ENCODE peak calls at places on chromosomes 7 and 10, in four cellular contexts. One of them, this sample, is unnamed. For H3K27me3, the result is how much of the 10 kb centered on the place peaks cover.

GRCh38 chr10:27359792-27360320 is 119.3 kb upstream of the ACBD5 start:
- DNase-seq in SK-N-SH: no peak
- DNase-seq in MM.1S: no peak
- DNase-seq in GM23338: no peak
- DNase-seq in this sample: no peak

GRCh38 chr7:25391295-25391861 is 163.1 kb upstream of the NPVF start:
- DNase-seq in MM.1S: peak
- DNase-seq in GM23338: no peak
- DNase-seq in SK-N-SH: peak
- DNase-seq in this sample: peak

GRCh38 chr10:105181616-105182015 is 540.5 kb downstream of the SORCS3 start:
- DNase-seq in GM23338: no peak
- DNase-seq in MM.1S: no peak
- DNase-seq in SK-N-SH: no peak
- DNase-seq in this sample: no peak

GRCh38 chr7:41705109-41705871 is 2.4 kb upstream of the INHBA start:
- DNase-seq in SK-N-SH: peak
- DNase-seq in GM23338: peak
- DNase-seq in MM.1S: peak
- DNase-seq in this sample: peak

GRCh38 chr7:50212666-50213621 is 91.6 kb upstream of the IKZF1 start:
- DNase-seq in MM.1S: no peak
- DNase-seq in GM23338: no peak
- DNase-seq in SK-N-SH: no peak
- DNase-seq in this sample: peak

GRCh38 chr7:69937097-69937496 is 338.8 kb downstream of the AUTS2 start:
- DNase-seq in MM.1S: no peak
- DNase-seq in GM23338: no peak
- DNase-seq in SK-N-SH: no peak
- DNase-seq in this sample: no peak

GRCh38 chr10:5618829-5619228 is 47.6 kb downstream of the ASB13 start:
- DNase-seq in SK-N-SH: peak
- DNase-seq in GM23338: no peak
- DNase-seq in MM.1S: no peak
- DNase-seq in this sample: no peak

GRCh38 chr7:68929712-68930395 is 668.4 kb upstream of the AUTS2 start:
- DNase-seq in SK-N-SH: no peak
- DNase-seq in GM23338: no peak
- DNase-seq in MM.1S: no peak
- DNase-seq in this sample: no peak

GRCh38 chr7:28984631-28985030 is 26.5 kb upstream of the TRIL start:
- DNase-seq in MM.1S: no peak
- DNase-seq in GM23338: peak
- DNase-seq in SK-N-SH: peak
- DNase-seq in this sample: peak

GRCh38 chr10:31304261-31304970 is 14.6 kb upstream of the ZEB1 start:
- DNase-seq in MM.1S: no peak
- DNase-seq in GM23338: no peak
- DNase-seq in SK-N-SH: no peak
- DNase-seq in this sample: no peak

GRCh38 chr10:79981356-79981672 is 32.4 kb upstream of the SFTPD start:
- DNase-seq in MM.1S: no peak
- DNase-seq in GM23338: no peak
- DNase-seq in SK-N-SH: no peak
- DNase-seq in this sample: no peak

GRCh38 chr10:106506509-106507265 is 657.8 kb downstream of the SORCS1 start:
- DNase-seq in GM23338: no peak
- DNase-seq in MM.1S: no peak
- DNase-seq in SK-N-SH: no peak
- DNase-seq in this sample: no peak

GRCh38 chr10:49139000-49139865 is 5.4 kb upstream of the FAM170B start:
- DNase-seq in MM.1S: no peak
- DNase-seq in SK-N-SH: no peak
- DNase-seq in GM23338: no peak
- DNase-seq in this sample: no peak

GRCh38 chr10:125000366-125001312 is 58.7 kb downstream of the ZRANB1 start:
- DNase-seq in SK-N-SH: peak
- DNase-seq in MM.1S: no peak
- DNase-seq in GM23338: peak
- DNase-seq in this sample: no peak

GRCh38 chr7:17501461-17502208 is 203.2 kb downstream of the AHR start:
- DNase-seq in SK-N-SH: no peak
- DNase-seq in MM.1S: no peak
- DNase-seq in GM23338: no peak
- DNase-seq in this sample: no peak
- H3K4me2 ChIP-seq in SK-N-SH: no peak
- H3K4me2 ChIP-seq in MM.1S: no peak
- H3K4me2 ChIP-seq in GM23338: peak
- H3K4me2 ChIP-seq in this sample: no peak

DNA sequence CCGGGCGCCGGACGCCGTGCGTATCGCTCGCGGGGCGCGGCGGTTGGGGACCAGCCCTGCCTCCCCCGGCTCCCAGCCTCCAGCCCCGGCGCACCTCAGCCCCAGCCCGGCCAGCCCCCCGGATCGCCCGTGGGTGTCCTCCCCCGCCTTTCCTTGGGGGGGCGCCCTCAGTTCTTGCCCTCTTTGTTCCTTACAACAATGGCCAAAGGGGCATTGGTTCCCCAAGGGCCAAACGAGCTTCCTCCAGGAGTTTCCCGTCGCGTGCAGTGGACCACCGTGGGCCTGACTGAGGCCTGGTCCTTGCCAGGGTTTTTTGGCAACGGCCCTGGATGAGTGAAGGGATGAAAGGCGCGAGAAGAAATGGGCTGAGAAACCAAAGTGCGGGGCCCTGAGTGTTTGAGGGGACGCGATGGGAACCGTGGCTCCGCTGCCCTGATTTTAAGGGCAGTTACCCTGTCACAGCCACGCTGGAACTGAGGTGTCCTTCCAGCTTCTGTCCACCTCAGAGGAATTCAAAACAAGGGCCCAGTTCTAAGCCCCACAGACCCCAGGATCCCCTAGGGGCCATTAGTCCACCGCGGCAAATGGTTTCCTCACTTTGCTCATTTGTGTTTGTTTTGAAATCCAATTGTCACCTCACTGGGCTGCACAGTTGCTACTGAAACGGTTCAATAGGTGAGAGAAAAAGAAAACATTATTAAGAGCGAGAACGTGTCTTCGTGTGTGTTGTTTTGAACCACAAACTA is 1.4 kb downstream of the MACROH2A2 start:
- DNase-seq in GM23338: peak
- DNase-seq in SK-N-SH: peak
- DNase-seq in MM.1S: no peak
- DNase-seq in this sample: no peak
- H3K27me3 ChIP-seq in GM23338: half or more
- H3K27me3 ChIP-seq in SK-N-SH: under half
- H3K27me3 ChIP-seq in MM.1S: under half
- H3K27me3 ChIP-seq in this sample: under half

DNA sequence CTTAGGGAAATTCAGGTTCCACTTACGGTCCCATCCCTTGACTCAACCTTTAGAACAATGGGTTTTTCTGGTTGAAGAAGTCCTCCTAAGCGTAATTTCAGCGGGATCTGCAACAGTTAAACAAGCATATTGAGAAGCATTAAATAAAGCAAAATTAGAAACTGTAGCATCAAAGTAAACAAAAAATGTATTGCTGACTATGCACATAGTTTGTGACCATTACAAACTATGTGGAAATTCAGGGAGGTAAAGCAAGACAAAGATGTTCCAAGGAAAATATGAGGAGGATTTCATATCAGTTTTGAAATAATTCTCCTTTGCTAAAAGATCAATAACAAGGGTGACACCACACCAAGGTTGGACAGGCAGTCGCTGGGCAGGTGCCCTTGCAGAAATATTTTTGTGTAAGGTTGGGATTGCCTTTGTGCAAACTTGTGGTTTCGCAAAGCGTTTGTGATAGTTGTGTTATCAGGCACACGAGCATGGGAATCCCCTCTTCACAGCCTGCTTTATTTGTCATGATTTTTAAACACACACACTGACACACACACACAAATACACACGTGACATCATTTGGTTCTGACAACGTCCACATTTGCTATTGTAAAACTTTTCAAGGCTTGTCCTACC is 5.4 kb upstream of the CYP3A5 start:
- DNase-seq in MM.1S: no peak
- DNase-seq in GM23338: no peak
- DNase-seq in SK-N-SH: no peak
- DNase-seq in this sample: no peak
- H3K4me2 ChIP-seq in MM.1S: no peak
- H3K4me2 ChIP-seq in GM23338: no peak
- H3K4me2 ChIP-seq in SK-N-SH: no peak
- H3K4me2 ChIP-seq in this sample: no peak

GRCh38 chr10:75286901-75287300 is 51.1 kb upstream of the COMTD1 start:
- DNase-seq in MM.1S: no peak
- DNase-seq in SK-N-SH: no peak
- DNase-seq in GM23338: no peak
- DNase-seq in this sample: no peak
- H3K27me3 ChIP-seq in MM.1S: under half
- H3K27me3 ChIP-seq in SK-N-SH: under half
- H3K27me3 ChIP-seq in GM23338: under half
- H3K27me3 ChIP-seq in this sample: under half

GRCh38 chr7:101934618-101935017 is 117.2 kb downstream of the CUX1 start:
- DNase-seq in GM23338: no peak
- DNase-seq in MM.1S: no peak
- DNase-seq in SK-N-SH: no peak
- DNase-seq in this sample: no peak

GRCh38 chr7:101933028-101933427 is 115.6 kb downstream of the CUX1 start:
- DNase-seq in GM23338: no peak
- DNase-seq in SK-N-SH: no peak
- DNase-seq in MM.1S: no peak
- DNase-seq in this sample: peak

GRCh38 chr7:101935521-101936141 is 118.2 kb downstream of the CUX1 start:
- DNase-seq in GM23338: no peak
- DNase-seq in MM.1S: no peak
- DNase-seq in SK-N-SH: no peak
- DNase-seq in this sample: peak

GRCh38 chr7:101932053-101932452 is 114.6 kb downstream of the CUX1 start:
- DNase-seq in GM23338: no peak
- DNase-seq in MM.1S: no peak
- DNase-seq in SK-N-SH: no peak
- DNase-seq in this sample: peak

GRCh38 chr7:101933685-101934084 is 116.3 kb downstream of the CUX1 start:
- DNase-seq in MM.1S: no peak
- DNase-seq in SK-N-SH: no peak
- DNase-seq in GM23338: no peak
- DNase-seq in this sample: peak
- H3K4me2 ChIP-seq in MM.1S: no peak
- H3K4me2 ChIP-seq in SK-N-SH: no peak
- H3K4me2 ChIP-seq in GM23338: peak
- H3K4me2 ChIP-seq in this sample: peak

GRCh38 chr7:27177795-27178320 is 3.7 kb upstream of the HOXA10 start:
- DNase-seq in GM23338: no peak
- DNase-seq in MM.1S: no peak
- DNase-seq in SK-N-SH: no peak
- DNase-seq in this sample: no peak

GRCh38 chr7:27176962-27177794 is 3.1 kb upstream of the HOXA10 start:
- DNase-seq in SK-N-SH: no peak
- DNase-seq in MM.1S: no peak
- DNase-seq in GM23338: no peak
- DNase-seq in this sample: no peak

GRCh38 chr7:27179030-27179429 is 4.9 kb upstream of the HOXA10 start:
- DNase-seq in GM23338: no peak
- DNase-seq in MM.1S: no peak
- DNase-seq in SK-N-SH: no peak
- DNase-seq in this sample: no peak

GRCh38 chr7:27179503-27180430 is 5.3 kb downstream of the HOXA11 start:
- DNase-seq in MM.1S: no peak
- DNase-seq in SK-N-SH: peak
- DNase-seq in GM23338: peak
- DNase-seq in this sample: peak

GRCh38 chr7:27178366-27178765 is 4.2 kb upstream of the HOXA10 start:
- DNase-seq in GM23338: no peak
- DNase-seq in MM.1S: no peak
- DNase-seq in SK-N-SH: no peak
- DNase-seq in this sample: no peak
- H3K27me3 ChIP-seq in GM23338: half or more
- H3K27me3 ChIP-seq in MM.1S: half or more
- H3K27me3 ChIP-seq in SK-N-SH: half or more
- H3K27me3 ChIP-seq in this sample: under half

DNA sequence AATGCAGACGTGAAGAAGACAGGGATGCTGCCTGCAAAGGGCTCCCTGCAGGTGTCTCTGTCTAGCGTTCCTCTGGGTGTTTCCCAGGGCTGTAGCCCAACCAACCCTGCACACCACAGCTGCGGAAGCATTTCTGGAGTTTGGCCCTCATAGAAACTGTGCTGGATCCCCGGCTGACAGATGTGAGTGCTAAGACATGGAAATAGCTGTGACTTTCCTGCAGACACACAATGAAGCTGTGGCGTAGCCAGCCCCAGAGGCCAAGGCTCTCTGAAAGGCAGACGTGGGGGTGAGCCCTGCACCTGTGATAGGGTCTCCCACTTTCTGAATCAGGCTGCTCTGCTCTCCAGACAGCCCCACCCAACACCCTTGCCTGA is 44.8 kb downstream of the ADCYAP1R1 start:
- DNase-seq in GM23338: no peak
- DNase-seq in MM.1S: no peak
- DNase-seq in SK-N-SH: no peak
- DNase-seq in this sample: no peak
- H3K4me2 ChIP-seq in GM23338: no peak
- H3K4me2 ChIP-seq in MM.1S: no peak
- H3K4me2 ChIP-seq in SK-N-SH: no peak
- H3K4me2 ChIP-seq in this sample: no peak

DNA sequence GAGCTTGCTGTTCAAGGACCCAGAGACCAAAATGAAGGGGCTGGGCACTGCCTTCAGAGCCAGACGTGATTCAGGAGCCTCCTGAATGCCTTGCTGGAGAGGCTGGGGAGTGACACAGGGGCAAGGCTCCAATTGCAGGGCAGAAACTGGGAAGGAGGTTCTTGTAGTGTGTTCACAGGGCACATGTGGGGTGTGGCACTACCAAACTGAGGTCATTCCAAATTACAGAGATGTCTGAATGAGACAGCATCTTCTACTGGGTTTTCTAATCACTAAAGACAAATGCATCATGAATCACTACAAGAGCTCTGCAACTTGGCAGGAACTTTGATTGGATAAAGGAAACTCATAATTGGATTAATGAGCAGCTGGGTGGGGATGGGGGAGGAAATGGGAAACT is 17.8 kb downstream of the CRTAC1 start:
- DNase-seq in GM23338: no peak
- DNase-seq in SK-N-SH: no peak
- DNase-seq in MM.1S: no peak
- DNase-seq in this sample: no peak
- H3K27me3 ChIP-seq in GM23338: under half
- H3K27me3 ChIP-seq in SK-N-SH: under half
- H3K27me3 ChIP-seq in MM.1S: under half
- H3K27me3 ChIP-seq in this sample: under half

GRCh38 chr7:158175779-158176178 is 411.8 kb downstream of the PTPRN2 start:
- DNase-seq in MM.1S: no peak
- DNase-seq in SK-N-SH: no peak
- DNase-seq in GM23338: no peak
- DNase-seq in this sample: no peak

GRCh38 chr7:158174947-158175346 is 412.7 kb downstream of the PTPRN2 start:
- DNase-seq in SK-N-SH: no peak
- DNase-seq in MM.1S: no peak
- DNase-seq in GM23338: no peak
- DNase-seq in this sample: no peak

GRCh38 chr7:158176561-158177173 is 411.0 kb downstream of the PTPRN2 start:
- DNase-seq in MM.1S: no peak
- DNase-seq in SK-N-SH: no peak
- DNase-seq in GM23338: no peak
- DNase-seq in this sample: no peak
- H3K4me2 ChIP-seq in MM.1S: no peak
- H3K4me2 ChIP-seq in SK-N-SH: no peak
- H3K4me2 ChIP-seq in GM23338: no peak
- H3K4me2 ChIP-seq in this sample: no peak

This sample was measured in Karpas-422.